ENCODE peak calls at places on chromosomes 5 and 9, in six cellular contexts. Z is Panc1, Y is fibroblast of pulmonary artery, C is fibroblast of mammary gland, S is neural progenitor cell, H is HCT116. V is an unnamed sample.

GRCh38 chr5:133882801-133883200 is 85.6 kb downstream of the C5orf15 start:
- DNase-seq in Z (no peak), Y (no peak), C (no peak), S (no peak), H (no peak), V (no peak)

GRCh38 chr9:16213781-16214515 is 656.5 kb downstream of the BNC2 start:
- DNase-seq in Z (no peak), Y (peak), C (peak), S (no peak), H (no peak), V (no peak)

GRCh38 chr9:31542384-31543055 is 841.9 kb upstream of the ACO1 start:
- DNase-seq in Z (peak), Y (peak), C (peak), S (peak), H (no peak), V (no peak)

GRCh38 chr9:110126986-110127864 is 80.7 kb downstream of the C9orf152 start:
- DNase-seq in Z (no peak), Y (peak), C (peak), S (peak), H (no peak), V (no peak)

GRCh38 chr5:146475190-146475801 is 28.2 kb downstream of the TCERG1 start:
- DNase-seq in Z (no peak), Y (peak), C (peak), S (no peak), H (no peak), V (no peak)

GRCh38 chr9:82882133-82882532 is 180.8 kb downstream of the RASEF start:
- DNase-seq in Z (no peak), Y (no peak), C (peak), S (no peak), H (no peak), V (peak)

GRCh38 chr9:6842584-6842947 is 84.8 kb downstream of the KDM4C start:
- DNase-seq in Z (no peak), Y (peak), C (peak), S (no peak), H (no peak), V (no peak)

GRCh38 chr5:79853676-79854418 is 137.2 kb downstream of the MTX3 start:
- DNase-seq in Z (no peak), Y (no peak), C (peak), S (no peak), H (peak), V (no peak)

GRCh38 chr5:110055301-110055700 is 365.6 kb downstream of the MAN2A1 start:
- DNase-seq in Z (no peak), Y (no peak), C (peak), S (no peak), H (no peak), V (no peak)

GRCh38 chr9:33233659-33234335 is 6.2 kb upstream of the SPINK4 start:
- DNase-seq in Z (peak), Y (peak), C (peak), S (no peak), H (peak), V (peak)

GRCh38 chr5:141363952-141364660 is at the start of gene PCDHGA5:
- DNase-seq in Z (no peak), Y (peak), C (peak), S (no peak), H (no peak), V (no peak)

GRCh38 chr5:169805937-169806700 is 169.0 kb downstream of the DOCK2 start:
- DNase-seq in Z (no peak), Y (no peak), C (no peak), S (no peak), H (no peak), V (no peak)

GRCh38 chr5:179304466-179304865 is 40.8 kb downstream of the ADAMTS2 start:
- DNase-seq in Z (no peak), Y (peak), C (peak), S (no peak), H (no peak), V (no peak)

GRCh38 chr5:37771731-37772130 is 68.1 kb downstream of the GDNF start:
- DNase-seq in Z (no peak), Y (peak), C (peak), S (no peak), H (no peak), V (peak)

GRCh38 chr9:121619989-121620673 is 31.3 kb upstream of the DAB2IP start:
- DNase-seq in Z (no peak), Y (no peak), C (no peak), S (no peak), H (no peak), V (no peak)

GRCh38 chr5:13990896-13991295 is 46.4 kb upstream of the DNAH5 start:
- DNase-seq in Z (no peak), Y (no peak), C (no peak), S (no peak), H (no peak), V (no peak)

GRCh38 chr5:149379807-149380374 is 799 bp upstream of the IL17B start:
- DNase-seq in Z (no peak), Y (no peak), C (no peak), S (no peak), H (no peak), V (no peak)

GRCh38 chr5:124289122-124289521 is 457.3 kb downstream of the ZNF608 start:
- DNase-seq in Z (no peak), Y (no peak), C (no peak), S (no peak), H (no peak), V (no peak)

GRCh38 chr5:66144074-66144798 is at the start of gene SREK1:
- DNase-seq in Z (peak), Y (peak), C (peak), S (peak), H (peak), V (peak)

GRCh38 chr5:69136296-69136695 is 30.7 kb upstream of the CCNB1 start:
- DNase-seq in Z (no peak), Y (peak), C (peak), S (no peak), H (no peak), V (no peak)

GRCh38 chr9:88072831-88073365 is 65.4 kb downstream of the SPATA31C2 start:
- DNase-seq in Z (no peak), Y (no peak), C (no peak), S (no peak), H (no peak), V (no peak)

GRCh38 chr9:21047315-21047714 is 15.9 kb upstream of the HACD4 start:
- DNase-seq in Z (no peak), Y (no peak), C (no peak), S (no peak), H (no peak), V (no peak)

GRCh38 chr9:37381094-37381741 is 41.3 kb upstream of the GRHPR start:
- DNase-seq in Z (no peak), Y (no peak), C (no peak), S (no peak), H (no peak), V (no peak)

GRCh38 chr9:37383393-37383792 is 39.1 kb upstream of the GRHPR start:
- DNase-seq in Z (no peak), Y (no peak), C (no peak), S (no peak), H (no peak), V (no peak)

GRCh38 chr9:37383876-37384715 is 38.4 kb upstream of the GRHPR start:
- DNase-seq in Z (no peak), Y (no peak), C (no peak), S (no peak), H (no peak), V (no peak)

GRCh38 chr9:37382161-37382981 is 40.1 kb upstream of the GRHPR start:
- DNase-seq in Z (no peak), Y (no peak), C (no peak), S (no peak), H (no peak), V (no peak)

GRCh38 chr9:37382982-37383357 is 39.5 kb upstream of the GRHPR start:
- DNase-seq in Z (no peak), Y (no peak), C (no peak), S (no peak), H (no peak), V (no peak)
- H3K4me3 ChIP-seq in Z (no peak), Y (no peak), C (no peak), S (no peak), H (no peak), V (no peak)

GRCh38 chr5:154642499-154643245 is 112.5 kb upstream of the LARP1 start:
- DNase-seq in Z (no peak), Y (peak), C (peak), S (peak), H (peak), V (peak)
- TF ChIP-seq CTCF in Z (peak), Y (peak), C (peak), S (peak), H (peak), V (peak)

GRCh38 chr5:175520873-175521272 is 42.5 kb downstream of the SFXN1 start:
- DNase-seq in Z (no peak), Y (no peak), C (no peak), S (no peak), H (no peak), V (no peak)
- H3K4me3 ChIP-seq in Z (no peak), Y (no peak), C (no peak), S (no peak), H (no peak), V (no peak)

DNA sequence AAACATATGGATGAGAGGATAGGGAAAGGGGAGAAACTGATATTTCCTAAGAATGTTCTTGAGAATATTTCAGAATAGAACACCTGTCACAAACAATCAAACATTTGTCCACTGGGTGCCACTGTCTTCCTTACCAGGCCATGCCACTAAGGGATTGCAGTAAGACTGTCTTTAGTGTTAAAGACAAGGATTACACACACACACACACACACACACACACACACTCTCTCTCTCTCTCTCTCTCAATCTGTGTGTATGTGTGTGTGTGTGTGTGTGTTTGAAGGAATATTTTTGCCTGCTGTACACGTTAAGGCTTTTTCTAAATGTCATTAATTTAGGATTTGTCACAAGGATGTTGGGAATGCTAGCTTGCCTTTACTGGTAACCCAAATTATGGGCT is 54.4 kb downstream of the CCDC192 start:
- DNase-seq in Z (peak), Y (peak), C (peak), S (peak), H (peak), V (peak)
- TF ChIP-seq CTCF in Z (peak), Y (peak), C (peak), S (peak), H (peak), V (peak)

DNA sequence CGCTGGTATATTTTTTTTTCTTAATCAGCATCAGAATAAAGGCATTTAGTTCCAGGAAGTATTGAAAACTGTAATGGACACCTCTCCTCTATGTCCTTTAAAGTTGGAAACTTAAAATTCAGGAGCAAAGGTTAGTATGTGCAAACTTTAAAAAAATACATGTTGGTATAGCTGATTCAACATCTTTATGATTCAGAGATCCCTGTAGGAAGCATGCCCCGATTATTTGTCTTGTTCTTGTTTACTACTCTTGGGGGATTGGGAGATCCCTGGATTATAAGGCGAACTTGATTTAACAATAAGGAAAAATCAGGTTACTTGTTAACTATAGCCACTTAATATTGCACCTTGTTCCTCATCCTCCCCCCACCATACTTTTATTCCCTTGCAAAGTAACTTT is 1.7 kb downstream of the F2RL1 start:
- DNase-seq in Z (no peak), Y (no peak), C (peak), S (no peak), H (no peak), V (no peak)
- H3K4me3 ChIP-seq in Z (peak), Y (peak), C (peak), S (peak), H (peak), V (peak)

DNA sequence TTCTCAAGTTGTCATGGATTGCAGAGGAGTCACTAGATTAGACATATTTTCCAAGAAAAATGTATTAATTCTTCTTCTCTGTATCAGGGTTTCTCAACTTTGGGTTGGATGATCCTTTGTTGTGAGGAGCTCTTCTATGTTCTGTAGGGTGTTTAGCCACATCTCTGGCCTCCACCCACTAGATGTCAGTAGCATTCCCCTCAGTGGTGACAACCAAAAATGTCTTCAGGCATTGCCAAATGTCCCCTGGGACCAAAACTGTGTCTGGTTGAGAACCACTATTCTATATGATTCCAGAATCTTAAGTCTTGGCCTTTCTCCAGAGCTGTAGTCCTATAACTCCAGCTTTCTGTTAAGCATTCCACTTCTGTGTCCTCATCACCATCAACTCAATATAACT is 220.9 kb downstream of the KIAA0825 start:
- DNase-seq in Z (no peak), Y (no peak), C (peak), S (no peak), H (no peak), V (no peak)
- TF ChIP-seq CTCF in Z (peak), Y (no peak), C (no peak), S (no peak), H (peak), V (peak)

DNA sequence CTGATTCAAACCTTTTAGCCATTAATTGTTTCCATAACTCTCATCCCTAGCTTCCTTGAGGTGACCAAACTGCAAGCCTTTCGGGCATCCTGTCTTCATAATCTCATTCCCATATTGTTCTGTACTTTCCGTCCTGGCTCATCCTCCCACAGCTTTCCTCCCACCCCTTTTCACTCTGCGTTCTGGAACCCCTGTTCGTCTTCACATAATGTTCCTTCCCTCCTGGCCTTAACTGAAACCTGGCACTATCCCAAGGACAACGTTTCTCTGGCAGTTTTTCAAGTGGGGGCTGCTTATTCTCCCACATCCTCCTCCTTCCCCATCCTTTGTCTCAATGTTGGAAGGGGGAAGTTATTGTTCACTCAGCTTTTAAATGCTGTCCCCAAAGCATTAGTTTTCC is 1.5 kb downstream of the ZNF189 start:
- DNase-seq in Z (no peak), Y (peak), C (peak), S (no peak), H (no peak), V (no peak)
- H3K4me3 ChIP-seq in Z (no peak), Y (peak), C (peak), S (peak), H (no peak), V (peak)